ENCODE peak calls at places on chromosome 14, in four cellular contexts. T is mesothelial cell of epicardium; S is GM10248; J is CD8-positive, alpha-beta T cell. V is an unnamed sample.

GRCh38 chr14:65098586-65098985 is 3.7 kb downstream of the MAX start:
- DNase-seq in T (no peak), S (peak; percentile 39), J (no peak), V (no peak)

GRCh38 chr14:87896393-87897380 is 96.3 kb downstream of the GALC start:
- DNase-seq in S (peak; percentile 27), T (no peak), J (no peak), V (no peak)

GRCh38 chr14:22252591-22253178 is 336.3 kb downstream of the DAD1 start:
- DNase-seq in S (no peak), T (no peak), J (no peak), V (no peak)

GRCh38 chr14:36647827-36648753 is 13.6 kb upstream of the PAX9 start:
- DNase-seq in J (no peak), T (no peak), S (peak; percentile 10), V (no peak)

GRCh38 chr14:73666583-73666982 is 21.8 kb downstream of the DNAL1 start:
- DNase-seq in J (no peak), S (no peak), T (no peak), V (no peak)

GRCh38 chr14:67515386-67516079 is 17.6 kb upstream of the PLEKHH1 start:
- DNase-seq in S (peak; percentile 65), J (peak; percentile 41), T (no peak), V (no peak)

GRCh38 chr14:78345346-78345745 is 175.2 kb downstream of the NRXN3 start:
- DNase-seq in S (no peak), T (no peak), J (no peak), V (no peak)

GRCh38 chr14:90518941-90519256 is 122.1 kb downstream of the CALM1 start:
- DNase-seq in T (no peak), J (peak; percentile 51), S (peak; percentile 68), V (no peak)

GRCh38 chr14:75459099-75459741 is 31.4 kb downstream of the JDP2 start:
- DNase-seq in J (no peak), S (no peak), T (no peak), V (no peak)

GRCh38 chr14:91509083-91509877 is 830 bp downstream of the PPP4R3A start:
- DNase-seq in J (peak; percentile 30), S (peak; percentile 29), T (peak; percentile 25), V (peak; percentile 74)

GRCh38 chr14:101063121-101063520 is 159.6 kb upstream of the RTL1 start:
- DNase-seq in S (no peak), T (peak; percentile 7), J (no peak), V (no peak)

GRCh38 chr14:66395300-66395699 is 90.9 kb upstream of the CCDC196 start:
- DNase-seq in T (no peak), J (no peak), S (peak; percentile 17), V (no peak)

GRCh38 chr14:30035361-30035760 is 107.7 kb upstream of the PRKD1 start:
- DNase-seq in J (no peak), S (no peak), T (no peak), V (no peak)

GRCh38 chr14:101791919-101792572 is 30.5 kb downstream of the PPP2R5C start:
- DNase-seq in S (peak; percentile 40), J (no peak), T (no peak), V (no peak)

DNA sequence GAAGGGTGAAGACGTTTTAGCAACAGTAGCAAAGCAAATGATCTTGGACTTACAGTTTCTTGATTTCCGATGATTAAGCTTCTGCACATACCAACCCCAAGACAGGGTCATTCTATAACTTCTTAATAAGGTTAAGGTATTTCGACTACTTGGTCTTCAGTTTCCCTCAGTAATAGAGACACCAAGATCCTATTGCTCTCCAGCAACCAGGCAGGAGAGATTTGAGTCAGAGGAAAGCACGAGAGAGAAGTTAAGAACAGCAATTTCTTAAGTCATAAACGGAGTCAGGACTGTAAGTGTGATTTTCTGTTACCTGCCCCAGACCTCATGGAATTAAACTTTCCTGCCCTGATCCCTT is 215.6 kb downstream of the TTC8 start:
- DNase-seq in S (no peak), T (no peak), J (no peak), V (no peak)
- TF ChIP-seq CTCF in S (no peak), T (no peak), J (no peak), V (no peak)

GRCh38 chr14:95679995-95680735 is 6.1 kb upstream of the TCL1B start:
- DNase-seq in T (no peak), S (peak; percentile 48), J (no peak), V (no peak)

GRCh38 chr14:95681153-95681552 is 5.1 kb upstream of the TCL1B start:
- DNase-seq in T (no peak), S (no peak), J (no peak), V (no peak)

GRCh38 chr14:95686935-95687334 is 709 bp downstream of the TCL1B start:
- DNase-seq in J (no peak), T (no peak), S (no peak), V (no peak)

GRCh38 chr14:95685978-95686922 is at the start of gene TCL1B:
- DNase-seq in T (no peak), J (no peak), S (no peak), V (no peak)

GRCh38 chr14:95683793-95684192 is 2.4 kb upstream of the TCL1B start:
- DNase-seq in S (peak; percentile 77), T (no peak), J (no peak), V (no peak)
- TF ChIP-seq CTCF in S (peak; percentile 74), T (no peak), J (peak; percentile 21), V (peak; percentile 52)

GRCh38 chr14:23910876-23911210 is 42.7 kb upstream of the DHRS4 start:
- DNase-seq in T (no peak), S (no peak), J (no peak), V (no peak)
- TF ChIP-seq CTCF in T (no peak), S (no peak), J (no peak), V (peak; percentile 17)

DNA sequence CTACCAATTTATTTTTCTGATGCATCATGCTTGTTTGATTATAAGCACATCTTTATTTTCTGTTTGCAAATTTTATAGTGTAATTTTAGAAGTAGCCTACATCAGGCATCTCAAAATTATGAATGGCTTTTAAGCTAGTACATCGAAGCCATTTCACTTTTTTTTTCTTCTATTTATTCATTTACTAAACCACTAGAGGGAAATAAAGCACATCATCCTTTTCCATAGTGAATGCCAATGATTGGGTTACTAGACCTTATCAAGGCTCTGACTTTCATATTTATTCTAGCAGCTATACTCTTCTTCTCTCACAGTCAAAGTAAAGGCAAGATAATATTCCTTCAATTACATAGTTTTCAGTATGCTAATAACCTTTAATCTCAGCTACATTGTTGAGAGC is 736.4 kb upstream of the LRFN5 start:
- DNase-seq in S (no peak), J (no peak), T (no peak), V (no peak)
- TF ChIP-seq CTCF in S (no peak), J (no peak), T (no peak), V (peak; percentile 50)

GRCh38 chr14:59261334-59261733 is 72.9 kb downstream of the DAAM1 start:
- DNase-seq in J (no peak), T (no peak), S (no peak), V (no peak)
- TF ChIP-seq CTCF in J (no peak), T (no peak), S (no peak), V (no peak)

DNA sequence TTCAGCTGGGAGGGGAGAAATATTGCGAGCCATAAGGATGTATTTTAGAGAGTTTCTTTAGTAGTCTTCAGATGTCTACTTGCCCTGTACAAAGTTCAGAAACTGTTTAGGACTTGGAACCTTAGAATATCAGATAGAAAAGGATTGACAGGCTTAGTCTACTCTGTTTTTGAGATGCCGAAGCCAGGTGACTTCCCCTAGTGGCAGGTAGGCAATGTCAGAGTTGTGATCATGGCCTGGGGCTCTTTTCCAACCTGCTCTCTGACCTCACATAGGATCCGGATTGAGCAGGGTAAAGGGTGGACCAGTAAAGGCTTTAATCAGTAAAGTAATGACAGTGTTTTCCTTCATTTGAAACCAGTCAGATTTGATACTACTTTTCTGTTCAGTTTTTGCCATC is 59.6 kb downstream of the PRKCH start:
- DNase-seq in J (peak; percentile 35), T (no peak), S (no peak), V (no peak)
- TF ChIP-seq CTCF in J (peak; percentile 36), T (no peak), S (no peak), V (no peak)

GRCh38 chr14:96906434-96906833 is 109.3 kb downstream of the VRK1 start:
- DNase-seq in J (no peak), T (no peak), S (no peak), V (no peak)
- TF ChIP-seq CTCF in J (no peak), T (no peak), S (no peak), V (no peak)

DNA sequence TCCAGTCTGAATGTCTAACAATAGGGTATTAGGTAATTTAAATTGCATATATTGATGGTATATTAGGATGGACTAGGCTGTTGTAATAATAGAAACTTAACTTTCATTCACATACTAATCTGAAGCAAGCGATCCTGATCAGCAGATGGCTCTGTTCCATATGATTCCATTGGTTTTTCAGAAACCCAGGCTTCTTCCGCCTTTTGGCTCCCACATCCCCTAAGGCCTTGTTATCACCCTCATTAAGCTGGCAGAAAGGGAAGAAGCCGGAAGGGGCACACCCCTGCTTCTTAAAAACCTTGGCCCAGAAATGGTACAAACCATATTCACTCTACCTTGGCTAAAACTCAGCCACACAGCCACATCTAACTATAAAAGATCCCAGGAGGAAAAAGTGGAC is 329.2 kb downstream of the PCNX1 start:
- DNase-seq in S (no peak), J (no peak), T (no peak), V (no peak)
- TF ChIP-seq CTCF in S (no peak), J (no peak), T (no peak), V (no peak)

GRCh38 chr14:69803753-69804152 is 6.7 kb upstream of the SLC10A1 start:
- DNase-seq in S (no peak), J (no peak), T (no peak), V (no peak)
- TF ChIP-seq CTCF in S (no peak), J (no peak), T (peak; percentile 31), V (peak; percentile 58)